ENCODE peak calls at places on chromosomes 2 and 18, in five cellular contexts. N is CD4-positive, alpha-beta T cell; S is thoracic aorta; M is astrocyte; T is left lung. H is an unnamed sample.

GRCh38 chr2:48415765-48416515 is 114.0 kb upstream of the STON1 start:
- DNase-seq in N (no peak), S (no peak), M (no peak), T (no peak), H (no peak)

GRCh38 chr2:9201185-9201891 is 5.3 kb upstream of the ASAP2 start:
- DNase-seq in N (no peak), S (no peak), M (peak), T (no peak), H (no peak)

GRCh38 chr2:70785137-70785911 is 5.1 kb downstream of the FIGLA start:
- DNase-seq in N (peak), S (no peak), M (peak), T (no peak), H (no peak)

GRCh38 chr18:51614967-51615571 is 417.6 kb upstream of the MEX3C start:
- DNase-seq in N (no peak), S (no peak), M (peak), T (no peak), H (no peak)

GRCh38 chr2:25558262-25558661 is 115.1 kb downstream of the DTNB start:
- DNase-seq in N (no peak), S (no peak), M (peak), T (no peak), H (no peak)

GRCh38 chr18:45127395-45127794 is 446.7 kb downstream of the SETBP1 start:
- DNase-seq in N (no peak), S (no peak), M (no peak), T (no peak), H (no peak)

GRCh38 chr2:62443471-62443870 is 62.5 kb downstream of the TMEM17 start:
- DNase-seq in N (no peak), S (no peak), M (no peak), T (no peak), H (no peak)

GRCh38 chr2:146927080-146927714 is 917.6 kb upstream of the ACVR2A start:
- DNase-seq in N (no peak), S (no peak), M (peak), T (no peak), H (no peak)

GRCh38 chr2:106020821-106021316 is 173.2 kb downstream of the UXS1 start:
- DNase-seq in N (no peak), S (no peak), M (peak), T (no peak), H (no peak)

GRCh38 chr2:208985644-208986043 is 438.2 kb upstream of the MAP2 start:
- DNase-seq in N (no peak), S (no peak), M (no peak), T (no peak), H (no peak)

GRCh38 chr2:114192362-114192761 is 250.1 kb upstream of the DPP10 start:
- DNase-seq in N (no peak), S (no peak), M (no peak), T (no peak), H (no peak)

GRCh38 chr2:134399096-134399495 is 145.2 kb downstream of the MGAT5 start:
- DNase-seq in N (no peak), S (no peak), M (no peak), T (no peak), H (no peak)

GRCh38 chr2:224155896-224156295 is 116.8 kb upstream of the SERPINE2 start:
- DNase-seq in N (no peak), S (no peak), M (peak), T (no peak), H (no peak)

GRCh38 chr2:199662245-199662644 is 188.7 kb downstream of the FTCDNL1 start:
- DNase-seq in N (no peak), S (no peak), M (no peak), T (peak), H (no peak)

GRCh38 chr2:239298126-239298804 is 102.6 kb downstream of the HDAC4 start:
- DNase-seq in N (peak), S (no peak), M (no peak), T (no peak), H (peak)

GRCh38 chr2:60091884-60092283 is 461.6 kb downstream of the BCL11A start:
- DNase-seq in N (no peak), S (no peak), M (no peak), T (no peak), H (no peak)

GRCh38 chr2:37201766-37202165 is 5.5 kb downstream of the CEBPZOS start:
- DNase-seq in N (no peak), S (no peak), M (peak), T (no peak), H (no peak)

GRCh38 chr2:197001921-197002320 is 75.4 kb upstream of the PGAP1 start:
- DNase-seq in N (no peak), S (no peak), M (no peak), T (no peak), H (no peak)

GRCh38 chr2:145875011-145875410 is 1355.1 kb upstream of the ZEB2 start:
- DNase-seq in N (no peak), S (no peak), M (no peak), T (no peak), H (no peak)

GRCh38 chr18:519019-519879 is 18.7 kb upstream of the COLEC12 start:
- DNase-seq in N (no peak), S (no peak), M (peak), T (no peak), H (no peak)

GRCh38 chr18:23658296-23658695 is 4.4 kb downstream of the ANKRD29 start:
- DNase-seq in N (no peak), S (no peak), M (no peak), T (no peak), H (no peak)

GRCh38 chr2:48249093-48249492 is 280.9 kb upstream of the STON1 start:
- DNase-seq in N (no peak), S (no peak), M (peak), T (no peak), H (no peak)

GRCh38 chr2:60426341-60426740 is 127.1 kb downstream of the BCL11A start:
- DNase-seq in N (no peak), S (no peak), M (no peak), T (no peak), H (no peak)

GRCh38 chr2:45964226-45964841 is 312.9 kb downstream of the PRKCE start:
- DNase-seq in N (no peak), S (no peak), M (peak), T (peak), H (no peak)

GRCh38 chr2:149331023-149331400 is 625 bp downstream of the LYPD6 start:
- DNase-seq in N (no peak), S (no peak), M (peak), T (peak), H (no peak)

DNA sequence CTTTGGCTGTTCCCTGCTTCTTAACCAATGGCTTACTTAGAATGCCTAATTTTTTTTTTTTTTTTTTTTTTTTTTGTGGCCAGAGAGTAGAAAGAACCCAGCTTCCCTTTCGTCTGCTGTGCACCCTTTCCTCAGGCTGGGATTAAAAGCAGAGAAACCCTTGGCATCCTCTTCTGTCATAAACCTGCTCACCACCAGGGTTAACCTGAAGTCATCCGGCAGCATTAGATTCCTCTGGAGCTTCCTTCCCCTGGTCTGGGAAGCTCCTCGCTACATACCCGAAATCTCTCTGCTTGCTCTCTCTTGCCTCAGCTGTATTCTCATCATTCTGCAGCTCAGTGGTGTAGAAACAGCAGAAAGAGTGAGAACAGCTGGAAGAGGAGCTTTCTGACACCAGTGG is 339.1 kb upstream of the MEIS1 start:
- DNase-seq in N (no peak), S (no peak), M (no peak), T (no peak), H (no peak)
- TF ChIP-seq CTCF in N (no peak), S (no peak), M (no peak), T (no peak), H (no peak)

DNA sequence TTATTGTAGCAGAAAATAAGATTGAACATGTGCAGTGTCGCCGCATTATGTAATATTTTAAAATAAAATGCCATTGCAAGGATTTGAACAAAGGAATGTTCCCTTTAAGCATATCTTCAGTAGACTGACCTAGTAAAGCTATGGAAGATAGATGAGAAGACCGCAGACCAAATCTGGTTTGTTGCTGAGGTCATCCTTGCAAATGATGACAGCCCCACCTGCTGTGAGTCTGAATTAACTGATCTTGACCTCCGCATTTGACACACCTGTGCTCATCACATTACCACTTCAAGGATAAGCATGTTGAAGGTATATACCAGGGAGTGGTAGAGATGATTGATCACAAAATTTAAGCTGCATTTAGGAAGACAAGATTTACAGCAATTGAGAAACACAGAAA is 96.2 kb downstream of the NYAP2 start:
- DNase-seq in N (no peak), S (no peak), M (no peak), T (no peak), H (no peak)
- TF ChIP-seq CTCF in N (no peak), S (no peak), M (no peak), T (no peak), H (no peak)

GRCh38 chr2:230160112-230160660 is 59.6 kb downstream of the SP110 start:
- DNase-seq in N (peak), S (no peak), M (peak), T (no peak), H (no peak)
- TF ChIP-seq CTCF in N (peak), S (peak), M (peak), T (peak), H (peak)

DNA sequence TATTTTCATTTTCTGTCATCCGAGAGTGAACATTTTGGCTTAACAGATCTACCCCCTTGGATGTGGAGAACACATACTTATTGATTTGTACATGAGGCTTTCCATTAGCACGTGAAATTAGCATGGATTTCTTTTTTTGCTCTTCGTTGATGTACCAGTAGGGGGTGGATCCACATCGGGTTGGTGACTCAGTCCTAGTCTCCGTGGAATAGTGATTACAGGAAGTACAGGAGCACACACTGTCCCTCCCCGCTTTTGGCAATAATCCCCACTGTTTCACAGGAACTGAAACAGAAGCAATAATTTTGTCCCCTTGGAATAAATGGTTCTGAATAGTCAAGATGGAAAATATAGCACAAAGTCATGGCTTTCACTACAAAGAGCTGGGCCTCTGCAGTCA is 229.0 kb downstream of the GALR1 start:
- DNase-seq in N (no peak), S (no peak), M (no peak), T (no peak), H (no peak)
- TF ChIP-seq CTCF in N (no peak), S (no peak), M (no peak), T (no peak), H (peak)

GRCh38 chr2:63619328-63619727 is 30.6 kb downstream of the MDH1 start:
- DNase-seq in N (no peak), S (no peak), M (no peak), T (no peak), H (no peak)
- TF ChIP-seq CTCF in N (no peak), S (no peak), M (no peak), T (no peak), H (no peak)

DNA sequence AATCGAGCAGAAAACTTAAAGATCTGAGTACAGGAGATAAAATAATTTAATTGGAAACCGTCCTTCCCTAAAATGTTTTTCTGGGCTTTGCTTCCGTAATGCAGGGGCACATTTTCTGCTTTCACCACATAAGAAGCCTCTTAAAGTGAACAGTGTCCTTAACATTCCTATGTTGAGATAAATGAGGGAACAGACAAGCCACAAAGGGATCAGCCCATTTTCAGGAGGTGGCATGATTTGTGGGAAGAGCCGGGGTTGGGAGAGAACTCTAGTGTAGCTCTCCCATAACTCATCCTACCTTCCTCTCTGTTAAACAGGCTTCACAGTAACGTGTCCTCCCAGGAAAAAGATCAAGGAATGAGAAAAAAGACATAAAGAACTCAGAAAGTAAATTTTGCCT is 56.9 kb upstream of the ACVR1C start:
- DNase-seq in N (no peak), S (no peak), M (peak), T (no peak), H (no peak)
- TF ChIP-seq CTCF in N (no peak), S (no peak), M (no peak), T (no peak), H (no peak)

DNA sequence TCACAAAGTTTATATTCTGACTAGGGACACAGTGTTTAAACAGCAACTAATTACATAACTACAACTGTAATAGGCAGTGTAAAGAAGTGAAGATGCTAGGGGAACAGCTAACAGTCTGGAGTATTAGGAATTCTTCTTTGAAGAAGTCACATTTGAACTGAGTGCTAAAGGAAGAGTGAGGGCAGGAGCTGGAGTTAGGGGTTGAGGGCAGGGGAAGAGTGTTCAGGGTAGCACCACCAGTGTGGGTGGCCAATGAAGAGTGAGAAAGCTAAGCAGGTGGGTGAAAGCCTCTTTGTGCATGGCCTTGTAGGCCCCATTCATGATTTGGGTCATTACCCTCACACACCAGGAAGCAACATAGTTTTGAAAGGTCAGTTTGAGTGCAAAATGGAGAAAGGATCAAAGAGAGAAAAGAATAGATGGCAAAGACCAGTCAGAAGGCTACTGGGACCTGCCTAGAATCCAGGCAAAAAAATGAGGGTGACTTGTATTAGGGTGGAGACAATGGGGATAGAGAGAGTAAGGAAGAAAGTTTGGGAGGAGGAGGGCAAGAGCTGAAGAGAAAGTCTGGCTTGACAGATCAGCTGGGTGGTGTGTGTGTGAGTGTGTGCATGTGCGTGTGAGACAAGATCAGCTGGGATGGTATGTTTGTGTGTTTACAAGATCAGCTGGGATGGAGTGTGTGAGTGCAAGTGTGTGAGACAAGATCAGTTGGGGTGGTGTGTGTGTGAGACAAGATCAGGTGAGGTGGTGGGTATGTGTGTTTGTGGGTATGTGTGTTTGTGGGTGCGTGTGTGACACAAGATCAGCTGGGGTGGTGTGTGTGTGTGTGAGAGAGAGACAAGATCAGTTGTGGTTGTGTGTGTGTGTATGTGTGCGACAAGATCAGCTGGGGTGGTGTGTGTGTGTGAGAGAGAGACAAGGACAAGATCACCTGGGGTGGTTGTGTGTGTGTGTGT is 43.6 kb upstream of the AGPS start:
- DNase-seq in N (no peak), S (no peak), M (no peak), T (no peak), H (no peak)
- TF ChIP-seq CTCF in N (no peak), S (no peak), M (no peak), T (no peak), H (no peak)

GRCh38 chr2:79874015-79874414 is 361.2 kb downstream of the CTNNA2 start:
- DNase-seq in N (no peak), S (no peak), M (no peak), T (peak), H (no peak)

GRCh38 chr2:79876430-79876829 is 363.6 kb downstream of the CTNNA2 start:
- DNase-seq in N (no peak), S (no peak), M (no peak), T (no peak), H (no peak)
- TF ChIP-seq CTCF in N (no peak), S (no peak), M (peak), T (no peak), H (peak)

GRCh38 chr2:34567128-34567527 is 968.0 kb upstream of the FAM98A start:
- DNase-seq in N (no peak), S (no peak), M (no peak), T (no peak), H (no peak)

DNA sequence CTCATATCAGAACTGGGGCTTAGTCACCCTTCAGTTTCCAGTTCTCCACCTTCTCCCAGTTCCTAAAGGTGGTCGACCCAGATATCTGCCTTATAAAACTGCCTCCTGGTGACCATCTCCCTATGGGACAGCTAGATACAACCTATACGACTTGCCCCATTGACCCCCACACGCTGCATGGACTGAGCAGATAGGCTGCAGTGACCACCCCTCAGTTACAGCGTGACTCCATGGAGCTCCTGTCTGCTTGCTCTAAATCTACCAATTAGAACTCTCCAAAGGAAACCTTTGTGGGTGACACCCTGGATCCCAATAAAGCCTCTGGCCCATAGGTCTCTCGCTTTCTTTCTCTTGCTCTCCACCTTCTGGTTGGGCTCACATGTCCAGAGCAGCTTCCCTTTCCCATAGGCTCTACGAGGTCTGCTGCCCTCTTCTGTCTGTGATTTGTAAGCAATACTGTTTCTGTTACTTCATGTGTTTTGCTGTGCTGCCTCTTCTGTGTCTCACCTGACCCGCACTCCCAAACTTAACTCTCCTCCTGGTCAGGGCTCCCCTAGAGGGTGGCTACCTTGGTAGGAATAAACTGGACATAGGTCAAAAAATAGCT is 971.3 kb upstream of the FAM98A start:
- DNase-seq in N (no peak), S (no peak), M (no peak), T (no peak), H (no peak)
- TF ChIP-seq CTCF in N (no peak), S (no peak), M (no peak), T (peak), H (peak)

H was measured in chondrocyte.